ENCODE peak calls at places on chromosome 21, in ten cellular contexts. X is CD8-positive, alpha-beta T cell; S is prostate gland; D is pancreas; W is heart left ventricle; E is tibial artery; M is lower lobe of right lung; K is tibial nerve; Q is left ventricle myocardium inferior; Y is brain microvascular endothelial cell. J is an unnamed sample. For H3K36me3, the result is how much of the 10 kb centered on the place peaks cover.

GRCh38 chr21:14687277-14687642 is 141.1 kb upstream of the SAMSN1 start:
- DNase-seq in X (no peak), S (no peak), D (no peak), W (no peak), E (no peak), M (no peak), K (no peak), Q (no peak), Y (no peak), J (no peak)

GRCh38 chr21:14880922-14881321 is 183.9 kb downstream of the NRIP1 start:
- DNase-seq in X (no peak), S (no peak), D (no peak), W (no peak), E (no peak), M (no peak), K (no peak), Q (no peak), Y (peak), J (no peak)

GRCh38 chr21:25735221-25735894 is 586 bp downstream of the GABPA start:
- DNase-seq in X (peak), S (peak), D (peak), W (peak), E (peak), M (peak), K (peak), Q (peak), Y (peak), J (peak)

GRCh38 chr21:28884481-28884880 is 108.2 kb downstream of the LTN1 start:
- DNase-seq in X (no peak), S (no peak), D (no peak), W (no peak), E (no peak), M (no peak), K (no peak), Q (no peak), Y (no peak), J (no peak)

GRCh38 chr21:17925000-17925610 is 105.9 kb upstream of the C21orf91 start:
- DNase-seq in X (peak), S (peak), D (no peak), W (peak), E (no peak), M (no peak), K (no peak), Q (no peak), Y (peak), J (no peak)

GRCh38 chr21:15754640-15755039 is 24.9 kb downstream of the USP25 start:
- DNase-seq in X (no peak), S (no peak), D (no peak), W (no peak), E (no peak), M (no peak), K (no peak), Q (no peak), Y (no peak), J (no peak)

GRCh38 chr21:23578027-23578426 is 2029.3 kb downstream of the MRPL39 start:
- DNase-seq in X (no peak), S (no peak), D (no peak), W (no peak), E (no peak), M (no peak), K (no peak), Q (no peak), Y (no peak), J (no peak)

GRCh38 chr21:36428789-36429671 is 43.8 kb downstream of the CHAF1B start:
- DNase-seq in X (no peak), S (no peak), D (no peak), W (no peak), E (no peak), M (no peak), K (no peak), Q (no peak), Y (no peak), J (no peak)

GRCh38 chr21:26116456-26117011 is 54.0 kb downstream of the APP start:
- DNase-seq in X (no peak), S (peak), D (no peak), W (no peak), E (no peak), M (no peak), K (no peak), Q (no peak), Y (no peak), J (no peak)

GRCh38 chr21:23853796-23854379 is 1753.4 kb downstream of the MRPL39 start:
- DNase-seq in X (no peak), S (no peak), D (no peak), W (no peak), E (no peak), M (no peak), K (no peak), Q (no peak), Y (peak), J (no peak)

GRCh38 chr21:31530918-31531705 is 128.4 kb upstream of the SOD1 start:
- DNase-seq in X (no peak), S (peak), D (peak), W (no peak), E (no peak), M (no peak), K (no peak), Q (no peak), Y (no peak), J (peak)

GRCh38 chr21:44909719-44910118 is 11.0 kb downstream of the ITGB2 start:
- DNase-seq in X (no peak), S (no peak), D (no peak), W (no peak), E (no peak), M (no peak), K (no peak), Q (no peak), Y (no peak), J (no peak)
- H3K27ac ChIP-seq in X (no peak), S (no peak), D (no peak), W (no peak), E (no peak), M (no peak), K (no peak), Q (no peak), Y (no peak), J (no peak)

DNA sequence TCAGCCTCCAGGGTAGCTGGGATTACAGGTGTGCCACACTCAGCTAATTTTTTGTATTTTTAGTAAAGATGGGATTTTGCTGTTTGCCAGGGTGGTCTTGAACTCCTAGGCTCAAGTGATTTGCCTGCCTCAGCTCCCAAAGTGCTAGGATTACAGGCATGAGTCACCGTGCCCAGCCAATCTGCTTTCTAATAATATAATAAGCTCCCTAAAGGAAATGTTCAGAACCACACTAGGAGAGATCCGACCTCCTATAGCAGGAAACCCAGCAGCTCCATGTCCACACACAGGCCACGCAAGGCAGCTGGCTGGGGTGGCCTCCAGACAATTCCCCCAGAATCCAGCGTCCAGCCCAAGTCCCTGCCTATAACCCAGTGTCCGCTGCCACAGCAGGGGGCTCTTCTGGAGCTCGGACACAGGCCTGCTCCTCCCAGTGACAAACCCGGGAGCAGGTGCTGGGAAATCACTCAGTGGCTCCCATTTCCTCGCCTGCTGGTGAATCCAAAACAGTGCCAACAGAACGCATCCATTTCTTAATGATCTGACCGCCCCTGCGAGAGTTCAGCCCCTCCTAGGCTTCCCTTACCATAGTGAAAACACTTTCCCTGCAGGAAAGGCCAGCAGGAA is 7.5 kb downstream of the RIPK4 start:
- DNase-seq in X (no peak), S (no peak), D (peak), W (no peak), E (no peak), M (no peak), K (no peak), Q (no peak), Y (no peak), J (no peak)
- H3K36me3 ChIP-seq in X (under half), S (under half), D (under half), W (under half), E (under half), M (under half), K (under half), Q (under half), Y (under half), J (under half)

GRCh38 chr21:39474545-39474944 is 22.8 kb downstream of the SH3BGR start:
- DNase-seq in X (no peak), S (no peak), D (no peak), W (no peak), E (no peak), M (no peak), K (no peak), Q (no peak), Y (no peak), J (no peak)
- TF ChIP-seq CTCF in X (no peak), S (no peak), D (no peak), W (no peak), E (no peak), M (no peak), K (no peak), Q (no peak), Y (no peak), J (no peak)

GRCh38 chr21:46092026-46092764 is 5.7 kb upstream of the COL6A2 start:
- DNase-seq in X (no peak), S (no peak), D (no peak), W (peak), E (peak), M (no peak), K (peak), Q (peak), Y (peak), J (no peak)
- H3K27ac ChIP-seq in X (no peak), S (peak), D (peak), W (peak), E (peak), M (peak), K (peak), Q (peak), Y (peak), J (no peak)

DNA sequence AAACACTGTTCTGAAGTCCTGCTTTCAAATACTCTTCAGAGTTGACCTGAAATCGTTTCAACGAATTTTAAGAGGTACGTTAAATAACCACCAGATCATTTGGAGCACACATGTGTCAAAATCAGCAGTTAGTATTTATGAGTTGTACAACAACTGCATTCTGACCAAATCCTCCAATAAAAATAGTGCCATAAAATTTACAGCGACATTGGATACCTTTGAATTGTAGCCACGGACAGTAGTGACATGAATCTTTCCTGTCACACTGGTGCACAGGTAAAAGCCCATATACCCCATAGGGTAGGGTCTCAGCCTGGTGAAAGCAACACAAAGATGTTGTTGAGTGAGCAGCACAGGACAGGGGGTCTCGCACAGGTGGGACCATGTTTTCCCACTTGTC is 121.5 kb downstream of the CLIC6 start:
- DNase-seq in X (no peak), S (no peak), D (no peak), W (no peak), E (no peak), M (no peak), K (no peak), Q (no peak), Y (no peak), J (no peak)
- H3K36me3 ChIP-seq in X (under half), S (under half), D (under half), W (under half), E (under half), M (under half), K (under half), Q (under half), Y (under half), J (under half)